ENCODE peak calls at places on chromosomes 2 and 18, in nine cellular contexts. One of them, this sample, is unnamed.

GRCh38 chr2:151611351-151611750 is 122.9 kb downstream of the NEB start:
- DNase-seq in GM23248: no peak
- DNase-seq in GF-D8: no peak
- DNase-seq in AG10803: no peak
- DNase-seq in H4: no peak
- DNase-seq in AG09319: no peak
- DNase-seq in bronchial epithelial cell: no peak
- DNase-seq in fibroblast of mammary gland: no peak
- DNase-seq in NCI-H226: no peak
- DNase-seq in this sample: no peak

GRCh38 chr2:168278424-168278888 is 31.1 kb upstream of the STK39 start:
- DNase-seq in H4: peak
- DNase-seq in AG09319: peak
- DNase-seq in GF-D8: no peak
- DNase-seq in AG10803: peak
- DNase-seq in NCI-H226: peak
- DNase-seq in GM23248: peak
- DNase-seq in fibroblast of mammary gland: peak
- DNase-seq in bronchial epithelial cell: peak
- DNase-seq in this sample: peak

GRCh38 chr2:162072976-162073775 is 839 bp downstream of the DPP4 start:
- DNase-seq in fibroblast of mammary gland: peak
- DNase-seq in GF-D8: no peak
- DNase-seq in NCI-H226: no peak
- DNase-seq in H4: no peak
- DNase-seq in bronchial epithelial cell: no peak
- DNase-seq in AG09319: no peak
- DNase-seq in AG10803: peak
- DNase-seq in GM23248: peak
- DNase-seq in this sample: no peak

GRCh38 chr18:67581178-67581577 is 64.7 kb upstream of the DSEL start:
- DNase-seq in GF-D8: no peak
- DNase-seq in bronchial epithelial cell: no peak
- DNase-seq in AG10803: no peak
- DNase-seq in H4: no peak
- DNase-seq in NCI-H226: no peak
- DNase-seq in GM23248: no peak
- DNase-seq in AG09319: no peak
- DNase-seq in fibroblast of mammary gland: no peak
- DNase-seq in this sample: no peak

GRCh38 chr2:25276569-25277465 is 64.9 kb downstream of the DNMT3A start:
- DNase-seq in GM23248: no peak
- DNase-seq in fibroblast of mammary gland: no peak
- DNase-seq in GF-D8: no peak
- DNase-seq in AG09319: no peak
- DNase-seq in bronchial epithelial cell: no peak
- DNase-seq in AG10803: no peak
- DNase-seq in NCI-H226: no peak
- DNase-seq in H4: no peak
- DNase-seq in this sample: no peak

GRCh38 chr2:16546128-16546754 is 119.4 kb downstream of the CYRIA start:
- DNase-seq in GF-D8: no peak
- DNase-seq in GM23248: peak
- DNase-seq in bronchial epithelial cell: peak
- DNase-seq in H4: no peak
- DNase-seq in NCI-H226: peak
- DNase-seq in AG09319: no peak
- DNase-seq in AG10803: no peak
- DNase-seq in fibroblast of mammary gland: peak
- DNase-seq in this sample: peak

GRCh38 chr2:39573276-39573675 is 92.4 kb upstream of the TMEM178A start:
- DNase-seq in GM23248: no peak
- DNase-seq in GF-D8: no peak
- DNase-seq in AG10803: no peak
- DNase-seq in AG09319: no peak
- DNase-seq in fibroblast of mammary gland: no peak
- DNase-seq in bronchial epithelial cell: peak
- DNase-seq in NCI-H226: no peak
- DNase-seq in H4: no peak
- DNase-seq in this sample: no peak

GRCh38 chr2:74867841-74868658 is 34.1 kb downstream of the HK2 start:
- DNase-seq in GF-D8: no peak
- DNase-seq in fibroblast of mammary gland: peak
- DNase-seq in GM23248: peak
- DNase-seq in H4: peak
- DNase-seq in NCI-H226: peak
- DNase-seq in AG09319: peak
- DNase-seq in bronchial epithelial cell: no peak
- DNase-seq in AG10803: peak
- DNase-seq in this sample: no peak

GRCh38 chr2:3277050-3277747 is 100.4 kb downstream of the EIPR1 start:
- DNase-seq in GM23248: no peak
- DNase-seq in NCI-H226: no peak
- DNase-seq in bronchial epithelial cell: no peak
- DNase-seq in AG09319: no peak
- DNase-seq in fibroblast of mammary gland: no peak
- DNase-seq in H4: no peak
- DNase-seq in GF-D8: no peak
- DNase-seq in AG10803: no peak
- DNase-seq in this sample: no peak

GRCh38 chr2:179049203-179049545 is 763 bp downstream of the CCDC141 start:
- DNase-seq in AG09319: no peak
- DNase-seq in GM23248: no peak
- DNase-seq in H4: no peak
- DNase-seq in bronchial epithelial cell: no peak
- DNase-seq in NCI-H226: no peak
- DNase-seq in AG10803: no peak
- DNase-seq in GF-D8: no peak
- DNase-seq in fibroblast of mammary gland: no peak
- DNase-seq in this sample: no peak

GRCh38 chr2:68417931-68418330 is 49.2 kb downstream of the FBXO48 start:
- DNase-seq in H4: no peak
- DNase-seq in GF-D8: peak
- DNase-seq in bronchial epithelial cell: no peak
- DNase-seq in NCI-H226: no peak
- DNase-seq in GM23248: no peak
- DNase-seq in AG10803: no peak
- DNase-seq in fibroblast of mammary gland: no peak
- DNase-seq in AG09319: no peak
- DNase-seq in this sample: no peak

GRCh38 chr2:200408428-200409311 is 101.2 kb downstream of the KCTD18 start:
- DNase-seq in GM23248: peak
- DNase-seq in AG09319: no peak
- DNase-seq in H4: peak
- DNase-seq in NCI-H226: peak
- DNase-seq in bronchial epithelial cell: peak
- DNase-seq in AG10803: peak
- DNase-seq in GF-D8: no peak
- DNase-seq in fibroblast of mammary gland: peak
- DNase-seq in this sample: peak

GRCh38 chr2:222835142-222835822 is 25.6 kb upstream of the ACSL3 start:
- DNase-seq in AG09319: no peak
- DNase-seq in GM23248: peak
- DNase-seq in AG10803: no peak
- DNase-seq in fibroblast of mammary gland: no peak
- DNase-seq in bronchial epithelial cell: peak
- DNase-seq in GF-D8: no peak
- DNase-seq in NCI-H226: no peak
- DNase-seq in H4: no peak
- DNase-seq in this sample: no peak

GRCh38 chr2:128371248-128371630 is 52.6 kb upstream of the HS6ST1 start:
- DNase-seq in AG09319: no peak
- DNase-seq in fibroblast of mammary gland: no peak
- DNase-seq in bronchial epithelial cell: no peak
- DNase-seq in H4: no peak
- DNase-seq in AG10803: no peak
- DNase-seq in NCI-H226: no peak
- DNase-seq in GF-D8: no peak
- DNase-seq in GM23248: no peak
- DNase-seq in this sample: no peak

GRCh38 chr2:229575569-229576315 is 138.6 kb downstream of the DNER start:
- DNase-seq in GM23248: no peak
- DNase-seq in AG10803: peak
- DNase-seq in bronchial epithelial cell: no peak
- DNase-seq in GF-D8: no peak
- DNase-seq in H4: no peak
- DNase-seq in fibroblast of mammary gland: peak
- DNase-seq in NCI-H226: no peak
- DNase-seq in AG09319: no peak
- DNase-seq in this sample: no peak